ENCODE peak calls at places on chromosomes 7 and 10, in five cellular contexts. M is GM13977, H is WTC11, J is fibroblast of pulmonary artery, E is AG09309. C is an unnamed sample.

GRCh38 chr10:33109788-33110469 is 151.9 kb upstream of the ITGB1 start:
- DNase-seq in H (no peak), M (no peak), E (no peak), J (no peak), C (no peak)

GRCh38 chr7:144384555-144385245 is 18.8 kb downstream of the NOBOX start:
- DNase-seq in M (no peak), H (no peak), E (no peak), J (peak), C (no peak)

GRCh38 chr7:111090834-111091233 is at the start of gene LRRN3:
- DNase-seq in H (no peak), J (peak), M (no peak), E (no peak), C (no peak)

GRCh38 chr7:106781828-106782544 is 83.1 kb upstream of the PIK3CG start:
- DNase-seq in J (no peak), M (no peak), E (no peak), H (no peak), C (no peak)

GRCh38 chr7:23394828-23395227 is 75.5 kb downstream of the IGF2BP3 start:
- DNase-seq in M (no peak), H (no peak), J (no peak), E (no peak), C (no peak)

GRCh38 chr7:2199528-2199927 is 33.2 kb downstream of the MAD1L1 start:
- DNase-seq in M (no peak), H (no peak), E (no peak), J (no peak), C (no peak)

GRCh38 chr7:7681936-7682329 is 36.5 kb downstream of the RPA3 start:
- DNase-seq in E (no peak), J (no peak), M (no peak), H (no peak), C (no peak)

GRCh38 chr10:109891105-109891504 is 32.2 kb downstream of the XPNPEP1 start:
- DNase-seq in J (no peak), H (no peak), E (no peak), M (no peak), C (no peak)

GRCh38 chr7:85154282-85154937 is 32.4 kb downstream of the SEMA3D start:
- DNase-seq in J (no peak), E (no peak), H (no peak), M (no peak), C (no peak)

GRCh38 chr10:33412261-33413092 is 78.0 kb upstream of the NRP1 start:
- DNase-seq in H (no peak), E (peak), J (peak), M (no peak), C (no peak)

GRCh38 chr10:17836917-17837316 is 27.8 kb downstream of the MRC1 start:
- DNase-seq in M (no peak), E (peak), J (peak), H (peak), C (no peak)

GRCh38 chr10:101021239-101021638 is 9.7 kb downstream of the PDZD7 start:
- DNase-seq in H (no peak), M (no peak), E (no peak), J (no peak), C (no peak)

GRCh38 chr7:95405800-95406199 is 9.6 kb upstream of the PON3 start:
- DNase-seq in J (no peak), M (no peak), H (no peak), E (no peak), C (no peak)
- TF ChIP-seq CTCF in J (no peak), M (no peak), H (no peak), E (no peak), C (no peak)

GRCh38 chr7:48660482-48660881 is 263.9 kb upstream of the CDC14C start:
- DNase-seq in J (no peak), M (no peak), H (no peak), E (no peak), C (no peak)
- TF ChIP-seq CTCF in J (no peak), M (no peak), H (no peak), E (no peak), C (no peak)

DNA sequence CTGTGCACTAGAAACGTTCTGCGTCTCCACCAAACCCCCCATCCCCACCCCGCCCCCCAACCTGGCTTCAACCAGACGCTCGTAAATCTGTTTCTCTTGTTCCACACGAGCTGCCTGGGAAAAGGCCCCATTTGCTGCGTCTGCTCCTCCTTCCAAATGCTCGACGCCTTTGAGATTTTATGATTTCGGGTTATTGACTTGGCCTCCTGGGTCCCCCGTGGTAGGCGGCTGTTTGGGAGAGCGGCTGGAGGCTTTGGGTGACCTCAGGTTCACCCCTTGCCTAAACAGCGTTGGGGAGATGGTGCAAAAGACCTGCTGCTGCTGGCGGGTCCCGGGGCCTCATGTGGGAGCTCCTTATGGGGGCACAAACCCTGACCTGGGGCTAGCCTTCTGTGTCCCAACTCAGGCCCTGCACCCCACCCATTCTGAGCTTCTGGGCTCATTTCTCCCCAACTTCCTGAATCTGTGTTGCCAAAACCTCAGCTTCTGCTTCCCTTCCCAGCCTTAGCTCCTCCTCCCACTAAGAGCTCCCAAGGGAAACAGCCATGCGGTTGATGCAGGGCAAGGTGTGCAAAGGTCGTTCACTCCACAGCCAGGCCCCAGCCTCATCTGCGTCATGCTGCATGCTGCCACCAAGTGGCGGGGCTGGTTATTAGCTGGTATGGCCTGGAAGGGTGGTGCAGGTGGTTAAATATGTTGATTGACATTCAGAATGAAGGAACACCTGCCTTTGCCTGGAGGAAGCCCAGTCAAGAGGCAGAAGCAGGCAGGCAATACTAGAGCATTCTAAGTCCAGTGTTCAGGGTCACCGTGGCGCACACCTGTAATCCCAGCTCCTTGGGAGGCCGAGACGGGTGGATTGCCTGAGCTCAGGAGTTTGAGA is 49.1 kb upstream of the ELN start:
- DNase-seq in M (peak), H (peak), E (no peak), J (peak), C (no peak)
- TF ChIP-seq CTCF in M (peak), H (peak), E (peak), J (peak), C (peak)

GRCh38 chr10:124651402-124651887 is 92.7 kb downstream of the FAM53B start:
- DNase-seq in M (no peak), E (no peak), J (no peak), H (no peak), C (no peak)
- TF ChIP-seq CTCF in M (no peak), E (no peak), J (no peak), H (no peak), C (no peak)

GRCh38 chr7:135683609-135684008 is 21.3 kb downstream of the STMP1 start:
- DNase-seq in J (no peak), M (no peak), E (no peak), H (no peak), C (no peak)
- TF ChIP-seq CTCF in J (no peak), M (no peak), E (no peak), H (no peak), C (no peak)

DNA sequence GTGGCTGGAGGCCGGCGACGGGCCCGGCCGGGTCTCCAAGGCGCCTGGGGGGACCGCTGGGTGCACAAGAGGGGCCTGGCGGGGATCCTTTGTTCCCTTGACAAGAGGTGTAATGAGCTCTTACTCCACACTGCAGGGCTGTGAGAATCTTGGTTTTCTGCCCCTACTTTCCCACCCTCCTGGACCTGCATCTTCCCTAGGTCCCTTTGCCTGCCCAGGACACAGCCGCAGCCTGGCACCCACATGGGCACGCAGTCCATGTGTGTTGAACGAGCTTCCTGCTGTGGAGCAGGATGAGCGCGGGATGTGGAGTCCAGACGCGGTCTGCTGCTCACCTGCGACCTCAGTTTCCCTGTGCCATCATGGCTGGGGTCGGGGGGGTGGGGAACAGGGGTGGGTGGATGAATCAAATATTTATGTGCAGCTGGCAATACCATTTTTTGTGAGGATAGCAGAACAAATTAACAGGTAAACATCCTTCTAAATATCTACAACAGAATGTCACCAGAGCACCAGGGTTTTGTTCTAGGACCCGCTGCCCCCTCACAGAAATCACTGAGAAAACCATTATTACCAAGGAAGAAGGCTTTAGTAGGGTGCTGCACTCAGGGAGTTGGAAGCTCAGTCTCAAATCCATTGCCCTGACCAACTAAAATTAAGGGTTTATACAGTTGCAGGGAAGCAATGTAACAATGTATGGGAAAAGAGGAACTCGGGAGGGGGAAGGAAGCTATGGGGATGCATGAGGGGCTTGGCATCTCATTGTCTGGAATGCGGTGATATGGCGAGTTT is 474 bp upstream of the NSMCE4A start:
- DNase-seq in H (no peak), M (peak), E (no peak), J (no peak), C (peak)
- TF ChIP-seq CTCF in H (no peak), M (no peak), E (no peak), J (peak), C (no peak)

C was measured in D721Med.